ENCODE peak calls at places on chromosomes 7 and 10, in five cellular contexts. C is fibroblast of the aortic adventitia, H is PC-3, Z is lower lobe of right lung, O is AG10803. N is an unnamed sample.

GRCh38 chr10:30502266-30503058 is 68.5 kb downstream of the MAP3K8 start:
- DNase-seq in O (peak), H (peak), C (peak), Z (no peak), N (no peak)

GRCh38 chr7:40680657-40681056 is 545.9 kb downstream of the SUGCT start:
- DNase-seq in O (peak), H (peak), Z (no peak), C (peak), N (peak)

GRCh38 chr7:51949726-51950644 is 633.4 kb upstream of the COBL start:
- DNase-seq in O (no peak), Z (no peak), H (no peak), C (no peak), N (peak)

GRCh38 chr7:117808273-117808868 is 64.9 kb downstream of the CTTNBP2 start:
- DNase-seq in O (no peak), C (peak), H (no peak), Z (no peak), N (peak)

GRCh38 chr7:29853775-29854174 is 47.5 kb downstream of the WIPF3 start:
- DNase-seq in Z (no peak), H (no peak), O (no peak), C (no peak), N (no peak)

GRCh38 chr10:123635745-123636144 is 30.4 kb upstream of the GPR26 start:
- DNase-seq in Z (no peak), C (no peak), O (no peak), H (peak), N (no peak)

GRCh38 chr7:45067582-45067981 is 21.2 kb downstream of the NACAD start:
- DNase-seq in C (no peak), O (no peak), H (no peak), Z (no peak), N (no peak)

GRCh38 chr7:12643644-12644043 is 43.8 kb upstream of the ARL4A start:
- DNase-seq in C (no peak), O (no peak), Z (no peak), H (no peak), N (no peak)

GRCh38 chr7:82375713-82376112 is 67.9 kb downstream of the CACNA2D1 start:
- DNase-seq in H (no peak), Z (no peak), O (no peak), C (no peak), N (no peak)

GRCh38 chr10:125881192-125881591 is at the start of gene DHX32:
- DNase-seq in H (no peak), Z (no peak), C (no peak), O (no peak), N (no peak)

GRCh38 chr10:79044036-79044664 is 24.6 kb upstream of the ZMIZ1 start:
- DNase-seq in H (no peak), Z (peak), O (no peak), C (no peak), N (no peak)

GRCh38 chr10:121595806-121596667 is 2.2 kb downstream of the FGFR2 start:
- DNase-seq in Z (no peak), C (no peak), O (no peak), H (no peak), N (no peak)

GRCh38 chr10:29412452-29413004 is 123.7 kb downstream of the LYZL1 start:
- DNase-seq in C (peak), O (peak), H (no peak), Z (no peak), N (no peak)

GRCh38 chr10:6052247-6053221 is 9.6 kb downstream of the IL2RA start:
- DNase-seq in Z (no peak), H (peak), C (no peak), O (no peak), N (no peak)

GRCh38 chr10:49001402-49001801 is 61.8 kb upstream of the LRRC18 start:
- DNase-seq in C (no peak), Z (no peak), O (no peak), H (peak), N (no peak)

GRCh38 chr7:101100858-101101847 is 15.9 kb downstream of the TRIM56 start:
- DNase-seq in H (no peak), O (no peak), C (no peak), Z (no peak), N (no peak)

GRCh38 chr7:55570939-55571338 is 1.4 kb downstream of the VOPP1 start:
- DNase-seq in C (peak), O (peak), Z (no peak), H (peak), N (peak)

GRCh38 chr7:127214956-127215355 is 37.8 kb downstream of the GRM8 start:
- DNase-seq in O (no peak), C (no peak), Z (no peak), H (no peak), N (no peak)

GRCh38 chr10:100114460-100114859 is 32.8 kb upstream of the CPN1 start:
- DNase-seq in H (no peak), Z (no peak), C (no peak), O (no peak), N (no peak)

GRCh38 chr7:120792091-120792860 is 65.7 kb downstream of the TSPAN12 start:
- DNase-seq in C (peak), Z (peak), H (peak), O (peak), N (peak)

GRCh38 chr7:24304494-24305095 is 20.6 kb downstream of the NPY start:
- DNase-seq in C (no peak), H (no peak), O (no peak), Z (no peak), N (no peak)

GRCh38 chr7:115779561-115779960 is 251.0 kb downstream of the TFEC start:
- DNase-seq in Z (no peak), H (no peak), O (no peak), C (peak), N (peak)

GRCh38 chr7:55240418-55241142 is 124.6 kb upstream of the LANCL2 start:
- DNase-seq in O (no peak), C (no peak), Z (no peak), H (no peak), N (no peak)

GRCh38 chr10:13739178-13739577 is 152.4 kb downstream of the PRPF18 start:
- DNase-seq in O (peak), Z (no peak), C (no peak), H (no peak), N (no peak)

GRCh38 chr7:141246426-141246825 is 172.6 kb downstream of the TMEM178B start:
- DNase-seq in H (no peak), O (no peak), C (no peak), Z (no peak), N (no peak)

GRCh38 chr7:17640730-17641377 is 299.4 kb downstream of the SNX13 start:
- DNase-seq in Z (no peak), O (peak), C (peak), H (peak), N (peak)

GRCh38 chr10:125102216-125102615 is 58.1 kb downstream of the CTBP2 start:
- DNase-seq in O (peak), H (no peak), Z (peak), C (peak), N (peak)

GRCh38 chr10:104333037-104333727 is 5.1 kb downstream of the ITPRIP start:
- DNase-seq in Z (no peak), H (no peak), O (no peak), C (no peak), N (peak)

GRCh38 chr7:133702903-133703302 is 424.2 kb upstream of the LRGUK start:
- DNase-seq in C (no peak), O (no peak), Z (no peak), H (no peak), N (no peak)

GRCh38 chr7:120725376-120726039 is 132.4 kb downstream of the TSPAN12 start:
- DNase-seq in Z (no peak), C (peak), O (peak), H (peak), N (peak)

GRCh38 chr10:86715156-86715795 is 41.1 kb upstream of the BMPR1A start:
- DNase-seq in Z (no peak), O (no peak), H (no peak), C (no peak), N (no peak)

GRCh38 chr7:149598721-149599308 is 101.2 kb upstream of the ZNF746 start:
- DNase-seq in H (peak), O (peak), C (peak), Z (no peak), N (peak)

GRCh38 chr10:17077905-17078289 is 51.7 kb downstream of the CUBN start:
- DNase-seq in Z (no peak), H (no peak), C (no peak), O (no peak), N (no peak)

GRCh38 chr10:98417973-98418372 is 3.0 kb upstream of the PYROXD2 start:
- DNase-seq in C (no peak), O (no peak), Z (no peak), H (no peak), N (no peak)

GRCh38 chr10:368579-369255 is 233.5 kb downstream of the ZMYND11 start:
- DNase-seq in H (no peak), O (no peak), Z (no peak), C (no peak), N (no peak)

GRCh38 chr7:104931181-104931781 is 82.7 kb upstream of the KMT2E start:
- DNase-seq in C (no peak), O (no peak), H (no peak), Z (no peak), N (no peak)

GRCh38 chr10:63770523-63770922 is 249.3 kb downstream of the REEP3 start:
- DNase-seq in C (no peak), H (no peak), O (no peak), Z (no peak), N (no peak)

GRCh38 chr10:114857922-114858629 is 36.5 kb downstream of the FHIP2A start:
- DNase-seq in Z (no peak), C (no peak), O (no peak), H (no peak), N (no peak)

DNA sequence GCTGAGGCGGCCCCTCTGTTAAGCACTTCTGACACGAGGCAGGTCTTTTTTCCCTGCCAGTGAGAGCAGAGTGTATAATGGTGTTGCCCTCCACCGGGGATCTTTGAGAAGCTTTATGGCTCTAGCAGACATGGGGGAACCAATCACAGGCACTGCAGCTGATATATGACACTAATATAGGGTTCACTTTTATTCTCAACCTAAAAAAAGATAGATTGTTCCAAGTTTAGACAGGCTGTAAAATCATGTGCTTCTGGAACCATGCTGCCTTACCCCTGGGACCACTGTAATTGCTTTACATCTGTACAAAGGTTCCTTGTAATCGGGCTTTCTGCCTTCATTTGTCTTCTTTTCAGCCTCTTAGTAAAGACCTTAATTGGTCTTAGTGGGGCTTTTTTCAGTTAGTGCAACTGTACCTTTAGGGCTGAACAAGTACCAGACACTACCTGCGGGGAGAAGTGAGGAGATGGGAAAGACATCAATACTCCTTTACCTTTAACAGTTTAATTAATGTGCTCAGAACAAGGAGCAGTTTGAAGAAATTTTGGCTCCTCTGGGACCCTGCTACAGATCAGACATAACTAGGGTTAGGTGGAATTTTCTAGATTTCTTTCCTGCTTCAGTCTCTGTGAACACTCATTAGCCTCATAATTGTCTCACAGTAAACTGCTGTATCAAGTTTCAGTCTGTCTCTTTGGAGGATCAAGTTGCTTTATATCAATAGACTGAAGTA is 757.5 kb downstream of the AUTS2 start:
- DNase-seq in C (no peak), H (no peak), O (no peak), Z (no peak), N (peak)
- H3K4me3 ChIP-seq in C (no peak), H (no peak), O (no peak), Z (no peak), N (no peak)

DNA sequence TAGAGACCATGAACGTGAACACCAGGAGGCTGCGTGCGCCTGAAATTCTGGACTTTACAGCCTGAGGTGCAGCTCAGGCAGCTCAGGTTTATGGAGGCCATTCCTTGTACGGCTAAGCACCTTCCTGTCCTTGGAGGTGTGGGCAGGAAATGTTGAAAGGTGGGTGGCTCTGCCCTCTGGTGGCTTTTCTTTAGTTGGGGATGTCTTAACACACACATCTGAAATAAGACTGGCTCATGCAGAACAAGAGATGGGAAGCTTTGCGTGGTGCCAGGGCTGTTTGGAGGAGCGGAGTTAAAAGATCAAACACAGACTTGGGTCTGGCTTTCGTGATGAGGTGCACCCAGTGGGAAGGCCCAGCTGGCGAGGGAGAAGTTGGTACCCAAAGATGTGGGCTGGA is 64.1 kb downstream of the DOCK1 start:
- DNase-seq in O (no peak), C (peak), H (peak), Z (no peak), N (no peak)
- TF ChIP-seq CTCF in O (peak), C (no peak), H (peak), Z (peak), N (peak)

DNA sequence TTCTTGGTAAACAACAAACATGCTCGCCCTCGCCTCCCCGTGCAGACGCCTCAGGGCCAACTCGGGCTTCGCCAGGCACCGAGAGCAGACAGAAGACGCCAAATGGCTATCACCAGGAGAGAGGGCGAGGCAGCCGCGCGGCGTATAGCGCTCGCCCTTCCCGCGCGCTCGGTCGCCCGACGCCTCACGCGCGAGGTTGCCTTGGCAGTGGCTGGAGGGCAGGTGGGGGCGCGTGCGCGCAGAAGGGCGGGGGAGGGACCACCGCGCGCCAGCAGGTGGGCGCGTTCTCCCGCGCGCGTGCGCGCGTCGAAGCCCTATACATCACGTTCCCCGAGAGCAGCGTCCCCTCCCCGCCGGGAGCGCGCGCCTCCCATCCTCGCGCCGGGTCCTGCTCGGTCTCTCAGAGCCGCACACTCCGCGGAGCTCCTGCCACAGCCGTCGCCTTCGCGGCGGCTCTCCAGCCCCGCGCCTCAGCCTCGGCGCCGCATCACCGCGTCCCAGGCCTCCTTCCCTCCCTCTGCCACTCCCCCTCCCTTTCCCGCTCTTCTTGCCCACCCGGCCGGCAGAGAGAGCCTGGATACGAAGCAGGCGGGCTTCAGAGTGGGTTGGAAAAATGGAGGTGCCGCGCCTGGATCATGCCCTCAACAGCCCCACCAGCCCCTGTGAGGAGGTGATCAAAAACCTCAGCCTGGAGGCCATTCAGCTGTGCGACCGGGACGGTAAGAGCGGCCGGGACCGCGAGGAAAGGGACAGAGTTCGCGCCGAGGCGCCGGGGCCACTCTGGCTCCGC is at the start of gene PHYHIPL:
- DNase-seq in H (no peak), Z (peak), O (no peak), C (no peak), N (no peak)
- H3K4me3 ChIP-seq in H (no peak), Z (peak), O (peak), C (peak), N (peak)

GRCh38 chr7:1640376-1641172 is 29.5 kb upstream of the ELFN1 start:
- DNase-seq in C (no peak), Z (peak), H (no peak), O (no peak), N (no peak)
- TF ChIP-seq CTCF in C (peak), Z (no peak), H (peak), O (peak), N (no peak)

DNA sequence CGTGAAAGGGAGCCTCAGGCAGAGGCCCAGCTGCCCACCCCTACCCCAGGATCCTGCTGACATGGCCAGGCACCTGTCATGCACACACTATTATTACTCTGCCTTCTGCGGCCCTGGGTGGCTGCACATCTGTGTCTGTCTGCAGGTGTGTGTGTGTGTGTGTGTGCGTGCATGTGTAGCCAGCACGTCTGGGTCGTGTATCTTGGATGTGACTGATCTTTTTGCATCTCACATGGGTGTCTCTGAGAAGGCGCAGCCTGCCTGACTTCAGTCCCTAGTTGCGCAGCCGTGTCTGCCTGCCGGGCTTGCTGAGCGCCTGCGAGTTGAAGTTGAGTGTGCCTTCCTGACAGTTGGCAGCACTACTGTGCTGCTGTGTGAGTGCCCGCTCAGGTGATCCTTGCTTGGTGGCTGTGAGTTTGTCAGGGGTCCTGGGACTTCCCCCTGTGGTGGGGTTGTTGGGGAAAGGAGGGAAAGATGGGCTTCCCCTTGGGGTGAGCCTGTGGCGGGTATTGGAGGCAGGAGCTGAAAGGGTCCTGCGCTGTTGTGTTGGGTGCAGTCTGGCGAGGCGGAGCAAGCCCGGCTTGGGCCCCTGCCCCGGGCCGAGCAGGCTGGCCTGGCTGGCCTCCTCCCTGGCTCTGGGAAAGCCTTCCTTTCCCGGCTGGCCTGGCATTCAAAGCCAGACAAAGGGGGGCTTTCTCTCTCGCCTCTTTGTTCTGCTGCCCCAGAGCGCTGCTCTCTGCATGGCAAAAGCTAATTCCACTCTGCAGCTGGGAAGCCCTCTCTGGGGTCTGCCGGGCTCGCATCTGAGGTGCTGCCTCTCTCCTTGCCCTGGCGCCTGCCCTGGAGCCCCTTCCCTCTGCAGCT is 4.8 kb downstream of the TRIM8 start:
- DNase-seq in Z (peak), O (no peak), C (no peak), H (no peak), N (no peak)
- H3K4me3 ChIP-seq in Z (peak), O (peak), C (peak), H (no peak), N (peak)

DNA sequence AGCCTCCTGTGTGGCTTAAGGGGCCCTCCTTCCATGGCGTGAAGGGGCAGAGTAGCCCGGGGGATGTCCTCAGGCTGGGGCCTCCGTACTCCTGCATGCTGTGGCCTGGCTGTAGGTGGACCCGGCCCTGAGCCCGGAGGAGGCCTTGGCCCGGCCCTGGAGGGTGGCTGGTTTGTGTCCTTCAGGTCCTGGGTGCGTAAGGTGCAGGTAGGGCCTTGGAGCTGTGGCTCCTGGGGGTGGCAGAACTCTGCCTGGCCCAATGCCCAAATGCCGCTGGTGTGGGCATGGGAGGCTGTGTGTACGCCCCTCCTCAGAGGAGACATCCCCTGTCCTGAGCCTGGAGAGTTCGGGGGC is 26.9 kb upstream of the AMZ1 start:
- DNase-seq in Z (no peak), C (no peak), O (no peak), H (no peak), N (no peak)
- TF ChIP-seq CTCF in Z (no peak), C (no peak), O (no peak), H (peak), N (no peak)